ENCODE peak calls at places on chromosomes 5 and 9, in seven cellular contexts. Z is WTC11, K is GM12865, A is IMR-90, L is astrocyte of the cerebellum, Y is endothelial cell, G is GM20000. O is an unnamed sample.

GRCh38 chr5:81245871-81246235 is 12.7 kb downstream of the CKMT2 start:
- DNase-seq in Z (no peak), A (no peak), Y (no peak), K (no peak), L (no peak), G (no peak), O (no peak)

GRCh38 chr5:154648706-154649105 is 106.5 kb upstream of the LARP1 start:
- DNase-seq in Y (no peak), K (no peak), G (no peak), A (peak; percentile 34), L (no peak), Z (no peak), O (peak; percentile 36)

GRCh38 chr5:105903069-105903468 is 1767.7 kb downstream of the EFNA5 start:
- DNase-seq in G (no peak), A (peak; percentile 35), K (no peak), Y (no peak), Z (no peak), L (no peak), O (peak; percentile 77)

GRCh38 chr5:100840364-100840763 is 62.7 kb downstream of the ST8SIA4 start:
- DNase-seq in Z (no peak), Y (no peak), A (peak; percentile 35), K (peak; percentile 85), L (no peak), G (peak; percentile 15), O (peak; percentile 71)

GRCh38 chr5:102666164-102666951 is 88.7 kb upstream of the PAM start:
- DNase-seq in L (no peak), K (no peak), Z (no peak), Y (no peak), A (no peak), G (no peak), O (no peak)

GRCh38 chr5:17216974-17217325 is 481 bp upstream of the BASP1 start:
- DNase-seq in A (peak; percentile 51), K (no peak), L (no peak), Y (peak; percentile 48), G (no peak), Z (peak; percentile 66), O (peak; percentile 79)

GRCh38 chr5:82894754-82895153 is 182.4 kb downstream of the TMEM167A start:
- DNase-seq in K (no peak), A (no peak), G (no peak), Z (no peak), Y (no peak), L (no peak), O (no peak)

GRCh38 chr9:36008774-36009300 is 27.9 kb upstream of the RECK start:
- DNase-seq in Z (peak; percentile 44), G (peak; percentile 82), L (peak; percentile 24), A (peak; percentile 38), Y (peak; percentile 70), K (peak; percentile 81), O (peak; percentile 80)

GRCh38 chr9:2459756-2460155 is 161.8 kb upstream of the VLDLR start:
- DNase-seq in K (no peak), Z (no peak), Y (no peak), G (no peak), L (no peak), A (no peak), O (no peak)

GRCh38 chr9:136913701-136914438 is 27.6 kb downstream of the TRAF2 start:
- DNase-seq in K (no peak), L (no peak), A (no peak), G (no peak), Z (no peak), Y (no peak), O (no peak)

GRCh38 chr5:79157289-79157688 is 45.7 kb downstream of the BHMT start:
- DNase-seq in L (no peak), A (no peak), Z (no peak), G (no peak), Y (no peak), K (no peak), O (no peak)

GRCh38 chr9:92292338-92293074 is 991 bp downstream of the IARS1 start:
- DNase-seq in K (no peak), Z (no peak), Y (no peak), A (peak; percentile 24), L (no peak), G (no peak), O (peak; percentile 29)

GRCh38 chr9:131330814-131331600 is 41.5 kb downstream of the PLPP7 start:
- DNase-seq in A (no peak), Y (peak; percentile 93), Z (peak; percentile 69), L (no peak), K (no peak), G (no peak), O (no peak)

GRCh38 chr5:175690586-175690985 is 32.7 kb downstream of the HRH2 start:
- DNase-seq in L (no peak), Y (no peak), Z (no peak), A (no peak), G (no peak), K (no peak), O (no peak)

GRCh38 chr5:139619861-139620260 is 28.3 kb upstream of the CXXC5 start:
- DNase-seq in G (no peak), Y (no peak), L (no peak), K (no peak), Z (no peak), A (no peak), O (no peak)

GRCh38 chr5:170184007-170184687 is 48.6 kb upstream of the C5orf58 start:
- DNase-seq in L (peak; percentile 13), K (peak; percentile 62), A (peak; percentile 37), Y (peak; percentile 85), G (peak; percentile 60), Z (peak; percentile 94), O (peak; percentile 39)

GRCh38 chr9:113620377-113621161 is 157.0 kb downstream of the RGS3 start:
- DNase-seq in Y (peak; percentile 72), K (no peak), Z (no peak), A (peak; percentile 93), G (no peak), L (peak; percentile 86), O (peak; percentile 85)

GRCh38 chr5:139692605-139693340 is 44.6 kb downstream of the CXXC5 start:
- DNase-seq in A (no peak), Y (no peak), Z (peak; percentile 44), G (no peak), K (no peak), L (no peak), O (no peak)

GRCh38 chr5:121366515-121366914 is 485.2 kb upstream of the FTMT start:
- DNase-seq in Z (no peak), A (peak; percentile 80), Y (no peak), K (no peak), L (no peak), G (no peak), O (peak; percentile 18)

GRCh38 chr9:108933641-108934322 is at the start of gene ELP1:
- DNase-seq in Y (peak; percentile 88), G (peak; percentile 91), L (peak; percentile 88), K (peak; percentile 94), Z (peak; percentile 96), A (peak; percentile 94), O (peak; percentile 96)
- TF ChIP-seq CTCF in Y (no peak), G (peak; percentile 20), L (no peak), K (peak; percentile 19), Z (no peak), A (peak; percentile 48), O (peak; percentile 30)

DNA sequence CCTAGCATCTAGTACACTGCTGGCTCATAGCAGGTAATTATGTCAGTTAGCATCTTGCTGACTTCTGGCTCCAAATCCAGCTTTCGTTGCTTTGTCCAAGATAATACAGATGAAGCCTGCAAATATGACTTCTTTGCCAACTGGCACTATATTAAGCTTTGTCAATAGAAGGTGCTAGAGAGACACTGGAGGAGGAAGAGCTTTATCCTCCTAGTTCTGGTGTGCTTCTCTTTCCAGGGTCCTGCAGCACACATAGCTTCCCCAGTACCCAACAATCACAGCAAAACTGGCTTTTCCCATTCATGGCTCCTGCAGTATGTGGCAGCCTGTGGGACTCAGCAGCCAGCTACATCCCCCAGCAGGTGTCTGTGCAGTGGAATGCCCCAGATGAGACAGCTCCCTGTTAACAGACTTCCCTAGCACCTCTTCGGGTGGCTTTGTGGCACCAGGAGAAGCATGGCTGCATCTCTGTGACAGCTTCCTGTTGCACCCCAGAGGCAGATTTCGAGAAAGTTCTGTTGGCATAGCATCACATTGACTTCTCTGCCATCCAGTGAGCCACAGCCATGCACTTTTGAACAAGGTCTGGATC is 147.8 kb downstream of the OXCT1 start:
- DNase-seq in K (no peak), A (peak; percentile 10), Y (no peak), Z (peak; percentile 14), L (no peak), G (no peak), O (peak; percentile 11)
- TF ChIP-seq CTCF in K (no peak), A (peak; percentile 29), Y (no peak), Z (no peak), L (peak; percentile 32), G (no peak), O (peak; percentile 37)

DNA sequence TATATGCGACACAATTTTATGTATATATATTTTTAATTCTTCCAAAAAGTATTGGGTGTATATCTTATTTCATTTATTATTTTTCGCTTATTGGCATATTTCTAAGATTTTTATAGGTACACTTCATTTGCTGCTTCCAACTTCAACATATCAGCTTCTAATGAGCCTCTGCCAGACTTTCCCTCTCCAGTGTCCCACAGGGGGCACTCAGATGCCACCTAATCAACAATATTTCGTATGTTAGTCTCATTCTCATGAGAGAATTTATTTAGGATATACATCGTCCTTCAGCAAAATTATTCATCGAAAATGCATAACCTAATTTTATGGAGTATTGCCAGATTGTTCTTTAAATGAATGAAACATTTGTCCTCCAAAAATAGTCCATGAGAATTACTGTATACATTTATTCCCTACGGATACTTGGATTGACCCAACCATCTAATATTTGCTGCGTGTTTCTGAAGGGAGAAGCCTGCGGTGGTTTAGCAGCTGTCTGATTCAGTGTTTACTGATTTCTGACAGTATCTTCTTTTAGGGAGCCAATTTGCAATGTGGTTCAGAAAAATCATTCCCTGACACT is 100.6 kb upstream of the SELENOP start:
- DNase-seq in Y (peak; percentile 22), A (peak; percentile 72), Z (no peak), L (peak; percentile 24), G (no peak), K (peak; percentile 52), O (peak; percentile 70)
- TF ChIP-seq CTCF in Y (no peak), A (peak; percentile 79), Z (no peak), L (peak; percentile 58), G (no peak), K (peak; percentile 20), O (peak; percentile 60)

GRCh38 chr5:68287631-68287975 is 72.0 kb downstream of the PIK3R1 start:
- DNase-seq in G (no peak), L (no peak), Z (no peak), Y (no peak), K (no peak), A (no peak), O (no peak)

GRCh38 chr5:68289576-68289975 is 74.0 kb downstream of the PIK3R1 start:
- DNase-seq in A (no peak), Y (no peak), L (no peak), K (no peak), G (no peak), Z (no peak), O (peak; percentile 21)

GRCh38 chr5:68290260-68290674 is 74.7 kb downstream of the PIK3R1 start:
- DNase-seq in A (peak; percentile 54), G (no peak), L (peak; percentile 19), Y (no peak), Z (no peak), K (no peak), O (peak; percentile 84)

GRCh38 chr5:68287976-68288755 is 72.6 kb downstream of the PIK3R1 start:
- DNase-seq in G (peak; percentile 80), K (peak; percentile 91), Z (peak; percentile 65), Y (peak; percentile 73), A (peak; percentile 37), L (no peak), O (peak; percentile 61)

DNA sequence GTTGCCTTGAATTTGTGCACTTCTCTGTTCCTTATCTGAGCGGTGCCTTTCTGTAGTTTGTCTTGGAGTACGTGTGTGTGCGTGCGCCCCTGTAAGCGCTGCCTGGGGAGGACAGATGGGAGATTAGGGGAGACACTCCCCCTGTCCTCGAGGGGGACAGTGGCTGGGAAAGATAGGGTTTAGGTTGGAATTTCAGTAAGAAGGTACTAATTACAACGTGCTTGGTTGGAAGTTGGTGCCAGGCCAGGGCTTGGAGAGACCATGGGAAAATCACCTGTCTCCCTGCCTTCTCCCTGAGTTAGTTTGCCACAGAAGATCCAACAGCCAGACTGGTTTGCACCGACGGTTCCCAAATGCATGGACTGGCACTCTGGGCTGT is 73.2 kb downstream of the PIK3R1 start:
- DNase-seq in L (no peak), K (no peak), Y (no peak), Z (peak; percentile 15), G (peak; percentile 21), A (no peak), O (no peak)
- TF ChIP-seq CTCF in L (no peak), K (no peak), Y (no peak), Z (no peak), G (no peak), A (no peak), O (no peak)

O was measured in fibroblast of villous mesenchyme.